ENCODE peak calls at places on chromosomes 4 and X, in four cellular contexts. T is upper lobe of right lung, D is HEK293T, U is NCI-H2081 treated with DMSO at 0.1 percent for 48 hours. P is an unnamed sample.

GRCh38 chr4:119735136-119735770 is 106.6 kb upstream of the PDE5A start:
- DNase-seq in T (no peak), D (no peak), U (no peak), P (no peak)

GRCh38 chr4:7107166-7107905 is 39.5 kb upstream of the GRPEL1 start:
- DNase-seq in T (peak), D (no peak), U (no peak), P (no peak)

GRCh38 chr4:156194896-156195295 is 241.2 kb upstream of the CTSO start:
- DNase-seq in T (no peak), D (no peak), U (no peak), P (no peak)

GRCh38 chr4:144645102-144645469 is 870 bp upstream of the HHIP start:
- DNase-seq in T (peak), D (no peak), U (no peak), P (no peak)

GRCh38 chrX:21056636-21057035 is 317.6 kb upstream of the CNKSR2 start:
- DNase-seq in T (no peak), D (no peak), U (no peak), P (no peak)

GRCh38 chr4:100938698-100939097 is 408.6 kb downstream of the PPP3CA start:
- DNase-seq in T (no peak), D (no peak), U (no peak), P (peak)

GRCh38 chrX:23287191-23287764 is 47.4 kb upstream of the PTCHD1 start:
- DNase-seq in T (no peak), D (no peak), U (no peak), P (no peak)

GRCh38 chrX:54494970-54495813 is 842 bp downstream of the FGD1 start:
- DNase-seq in T (peak), D (no peak), U (no peak), P (no peak)

GRCh38 chr4:126661194-126661593 is 971.6 kb upstream of the INTU start:
- DNase-seq in T (no peak), D (no peak), U (no peak), P (no peak)

GRCh38 chr4:123418486-123418931 is 21.9 kb downstream of the SPRY1 start:
- DNase-seq in T (no peak), D (no peak), U (peak), P (no peak)

GRCh38 chr4:134906404-134907023 is 704.9 kb upstream of the PABPC4L start:
- DNase-seq in T (no peak), D (peak), U (no peak), P (no peak)

GRCh38 chrX:41518127-41518840 is 71.1 kb downstream of the NYX start:
- DNase-seq in T (no peak), D (no peak), U (no peak), P (no peak)

GRCh38 chr4:107863850-107864371 is 39.2 kb downstream of the SGMS2 start:
- DNase-seq in T (no peak), D (peak), U (no peak), P (no peak)